ENCODE peak calls at places on chromosomes 6 and 20, in eight cellular contexts. C, J, A, F, Z, H, I and U are unnamed samples.

GRCh38 chr20:64138276-64138815 is 25.9 kb upstream of the MYT1 start:
- DNase-seq in C (no peak), I (no peak), J (no peak), Z (peak), F (no peak), H (no peak), A (no peak), U (peak)

GRCh38 chr6:127301199-127301700 is 34.6 kb downstream of the RNF146 start:
- DNase-seq in H (no peak), F (no peak), Z (no peak), J (no peak), C (peak), I (no peak), A (no peak), U (no peak)

GRCh38 chr20:611843-612185 is 1.7 kb upstream of the TCF15 start:
- DNase-seq in A (no peak), F (no peak), I (no peak), H (no peak), C (no peak), J (no peak), Z (no peak), U (no peak)

GRCh38 chr6:36735110-36735971 is 37.7 kb downstream of the RAB44 start:
- DNase-seq in C (peak), H (no peak), J (no peak), F (no peak), A (peak), Z (peak), I (no peak), U (no peak)

GRCh38 chr20:9493818-9494217 is 20.6 kb upstream of the LAMP5 start:
- DNase-seq in C (no peak), Z (no peak), A (no peak), I (no peak), H (no peak), F (no peak), J (no peak), U (no peak)

GRCh38 chr6:109869398-109870165 is 108.5 kb upstream of the GPR6 start:
- DNase-seq in C (no peak), Z (no peak), J (peak), F (no peak), I (peak), H (no peak), A (no peak), U (peak)

GRCh38 chr6:160013987-160014868 is 45.3 kb downstream of the IGF2R start:
- DNase-seq in J (no peak), Z (no peak), C (no peak), I (no peak), F (peak), H (no peak), A (no peak), U (no peak)

GRCh38 chr6:108039681-108040080 is 34.9 kb downstream of the OSTM1 start:
- DNase-seq in A (no peak), Z (no peak), C (no peak), I (no peak), H (no peak), F (no peak), J (no peak), U (no peak)

GRCh38 chr6:41451515-41452163 is 94.5 kb upstream of the FOXP4 start:
- DNase-seq in J (peak), F (no peak), A (no peak), C (no peak), H (no peak), Z (peak), I (peak), U (peak)

GRCh38 chr6:141562801-141563763 is 569.6 kb upstream of the GJE1 start:
- DNase-seq in I (peak), C (peak), H (no peak), A (peak), F (peak), Z (peak), J (peak), U (peak)

GRCh38 chr6:2108700-2109306 is 136.6 kb downstream of the GMDS start:
- DNase-seq in J (no peak), I (no peak), F (no peak), A (no peak), Z (no peak), H (peak), C (no peak), U (no peak)

GRCh38 chr6:20211941-20212391 is 303 bp downstream of the MBOAT1 start:
- DNase-seq in Z (no peak), I (no peak), J (no peak), A (no peak), F (peak), H (peak), C (peak), U (no peak)

GRCh38 chr6:85569323-85569722 is 24.3 kb downstream of the SNX14 start:
- DNase-seq in F (no peak), I (no peak), C (peak), Z (no peak), A (no peak), H (no peak), J (no peak), U (no peak)

GRCh38 chr20:63054103-63054474 is 47.3 kb upstream of the BHLHE23 start:
- DNase-seq in Z (no peak), C (no peak), F (no peak), A (no peak), J (no peak), I (no peak), H (no peak), U (no peak)

GRCh38 chr6:22970004-22970403 is 400.6 kb downstream of the HDGFL1 start:
- DNase-seq in A (no peak), H (no peak), Z (no peak), F (no peak), I (no peak), C (no peak), J (no peak), U (no peak)

GRCh38 chr6:10873374-10873773 is 8.5 kb downstream of the GCM2 start:
- DNase-seq in A (no peak), F (no peak), H (no peak), C (no peak), I (no peak), Z (no peak), J (no peak), U (no peak)

GRCh38 chr6:26355366-26355765 is 9.6 kb upstream of the BTN3A2 start:
- DNase-seq in I (no peak), C (no peak), H (no peak), F (no peak), J (no peak), Z (no peak), A (no peak), U (no peak)

GRCh38 chr20:33733654-33734576 is 2.1 kb downstream of the ZNF341 start:
- DNase-seq in H (no peak), J (no peak), A (no peak), Z (no peak), F (no peak), C (peak), I (no peak), U (no peak)

GRCh38 chr6:90715093-90715655 is 128.3 kb upstream of the MAP3K7 start:
- DNase-seq in H (no peak), J (peak), C (no peak), Z (no peak), I (no peak), F (no peak), A (no peak), U (no peak)

GRCh38 chr6:17584241-17584803 is 15.8 kb upstream of the FAM8A1 start:
- DNase-seq in Z (no peak), J (peak), A (no peak), C (peak), F (no peak), I (no peak), H (peak), U (no peak)

GRCh38 chr20:4844325-4844724 is 122.6 kb downstream of the PRND start:
- DNase-seq in F (no peak), I (no peak), Z (no peak), H (no peak), C (no peak), A (no peak), J (no peak), U (peak)

GRCh38 chr20:1185316-1185741 is 548 bp upstream of the TMEM74B start:
- DNase-seq in F (no peak), J (no peak), C (no peak), A (peak), I (no peak), Z (no peak), H (peak), U (no peak)

GRCh38 chr6:149371154-149371553 is 28.9 kb upstream of the SUMO4 start:
- DNase-seq in J (no peak), F (no peak), Z (no peak), A (no peak), H (no peak), C (no peak), I (no peak), U (no peak)

GRCh38 chr20:41631826-41632225 is 13.6 kb upstream of the CHD6 start:
- DNase-seq in A (no peak), H (no peak), C (no peak), F (no peak), J (no peak), Z (peak), I (peak), U (no peak)

GRCh38 chr20:47956261-47956995 is 171.1 kb upstream of the SULF2 start:
- DNase-seq in F (no peak), I (no peak), H (no peak), A (no peak), Z (no peak), C (peak), J (no peak), U (no peak)